ENCODE peak calls at places on chromosomes 5 and 9, in five cellular contexts. One of them, this sample, is unnamed.

GRCh38 chr5:52838306-52839015 is 50.7 kb downstream of the ITGA1 start:
- DNase-seq in midbrain: no peak
- DNase-seq in SHP77 treated with DMSO at 0.1 percent for 48 hours: no peak
- DNase-seq in activated effector memory CD4-positive, alpha-beta T cell treated with anti-CD3 and anti-CD28 coated beads, Interleukin-2, amount 50 U/mL, for 16 hours: no peak
- DNase-seq in cardiac fibroblast: peak; percentile 73
- DNase-seq in this sample: no peak

GRCh38 chr5:157998021-157998504 is 139.1 kb upstream of the CLINT1 start:
- DNase-seq in activated effector memory CD4-positive, alpha-beta T cell treated with anti-CD3 and anti-CD28 coated beads, Interleukin-2, amount 50 U/mL, for 16 hours: no peak
- DNase-seq in cardiac fibroblast: peak; percentile 60
- DNase-seq in midbrain: no peak
- DNase-seq in SHP77 treated with DMSO at 0.1 percent for 48 hours: no peak
- DNase-seq in this sample: no peak

GRCh38 chr9:69295872-69296562 is 29.0 kb upstream of the ENTREP1 start:
- DNase-seq in activated effector memory CD4-positive, alpha-beta T cell treated with anti-CD3 and anti-CD28 coated beads, Interleukin-2, amount 50 U/mL, for 16 hours: no peak
- DNase-seq in SHP77 treated with DMSO at 0.1 percent for 48 hours: no peak
- DNase-seq in cardiac fibroblast: peak; percentile 26
- DNase-seq in midbrain: no peak
- DNase-seq in this sample: no peak

GRCh38 chr5:150485770-150486401 is 22.0 kb upstream of the NDST1 start:
- DNase-seq in activated effector memory CD4-positive, alpha-beta T cell treated with anti-CD3 and anti-CD28 coated beads, Interleukin-2, amount 50 U/mL, for 16 hours: peak; percentile 68
- DNase-seq in SHP77 treated with DMSO at 0.1 percent for 48 hours: no peak
- DNase-seq in midbrain: peak; percentile 52
- DNase-seq in cardiac fibroblast: no peak
- DNase-seq in this sample: no peak

GRCh38 chr9:89739531-89740315 is 134.9 kb downstream of the GADD45G start:
- DNase-seq in activated effector memory CD4-positive, alpha-beta T cell treated with anti-CD3 and anti-CD28 coated beads, Interleukin-2, amount 50 U/mL, for 16 hours: no peak
- DNase-seq in cardiac fibroblast: no peak
- DNase-seq in midbrain: no peak
- DNase-seq in SHP77 treated with DMSO at 0.1 percent for 48 hours: no peak
- DNase-seq in this sample: no peak

GRCh38 chr5:126755593-126755992 is 21.3 kb upstream of the LMNB1 start:
- DNase-seq in activated effector memory CD4-positive, alpha-beta T cell treated with anti-CD3 and anti-CD28 coated beads, Interleukin-2, amount 50 U/mL, for 16 hours: no peak
- DNase-seq in SHP77 treated with DMSO at 0.1 percent for 48 hours: no peak
- DNase-seq in cardiac fibroblast: no peak
- DNase-seq in midbrain: no peak
- DNase-seq in this sample: no peak

GRCh38 chr9:131366745-131367401 is 27.0 kb upstream of the PRRC2B start:
- DNase-seq in midbrain: no peak
- DNase-seq in cardiac fibroblast: peak; percentile 65
- DNase-seq in SHP77 treated with DMSO at 0.1 percent for 48 hours: no peak
- DNase-seq in activated effector memory CD4-positive, alpha-beta T cell treated with anti-CD3 and anti-CD28 coated beads, Interleukin-2, amount 50 U/mL, for 16 hours: no peak
- DNase-seq in this sample: no peak

GRCh38 chr5:57291903-57292302 is 118.0 kb downstream of the GPBP1 start:
- DNase-seq in activated effector memory CD4-positive, alpha-beta T cell treated with anti-CD3 and anti-CD28 coated beads, Interleukin-2, amount 50 U/mL, for 16 hours: no peak
- DNase-seq in SHP77 treated with DMSO at 0.1 percent for 48 hours: no peak
- DNase-seq in midbrain: no peak
- DNase-seq in cardiac fibroblast: no peak
- DNase-seq in this sample: no peak

GRCh38 chr9:113523421-113524141 is 60.1 kb downstream of the RGS3 start:
- DNase-seq in cardiac fibroblast: no peak
- DNase-seq in SHP77 treated with DMSO at 0.1 percent for 48 hours: no peak
- DNase-seq in midbrain: peak; percentile 7
- DNase-seq in activated effector memory CD4-positive, alpha-beta T cell treated with anti-CD3 and anti-CD28 coated beads, Interleukin-2, amount 50 U/mL, for 16 hours: peak; percentile 89
- DNase-seq in this sample: peak; percentile 47

GRCh38 chr5:58582004-58582403 is 871 bp upstream of the RAB3C start:
- DNase-seq in cardiac fibroblast: no peak
- DNase-seq in activated effector memory CD4-positive, alpha-beta T cell treated with anti-CD3 and anti-CD28 coated beads, Interleukin-2, amount 50 U/mL, for 16 hours: no peak
- DNase-seq in midbrain: no peak
- DNase-seq in SHP77 treated with DMSO at 0.1 percent for 48 hours: peak; percentile 79
- DNase-seq in this sample: no peak

GRCh38 chr5:150622157-150622556 is 18.3 kb upstream of the SYNPO start:
- DNase-seq in activated effector memory CD4-positive, alpha-beta T cell treated with anti-CD3 and anti-CD28 coated beads, Interleukin-2, amount 50 U/mL, for 16 hours: no peak
- DNase-seq in SHP77 treated with DMSO at 0.1 percent for 48 hours: no peak
- DNase-seq in cardiac fibroblast: no peak
- DNase-seq in midbrain: no peak
- DNase-seq in this sample: no peak

GRCh38 chr9:105154723-105155191 is 89.7 kb upstream of the SLC44A1 start:
- DNase-seq in midbrain: no peak
- DNase-seq in SHP77 treated with DMSO at 0.1 percent for 48 hours: no peak
- DNase-seq in activated effector memory CD4-positive, alpha-beta T cell treated with anti-CD3 and anti-CD28 coated beads, Interleukin-2, amount 50 U/mL, for 16 hours: no peak
- DNase-seq in cardiac fibroblast: peak; percentile 76
- DNase-seq in this sample: no peak

GRCh38 chr5:113489299-113489698 is 1.0 kb upstream of the MCC start:
- DNase-seq in activated effector memory CD4-positive, alpha-beta T cell treated with anti-CD3 and anti-CD28 coated beads, Interleukin-2, amount 50 U/mL, for 16 hours: no peak
- DNase-seq in midbrain: no peak
- DNase-seq in SHP77 treated with DMSO at 0.1 percent for 48 hours: no peak
- DNase-seq in cardiac fibroblast: peak; percentile 99
- DNase-seq in this sample: no peak

GRCh38 chr9:93003552-93004407 is 54.7 kb upstream of the SUSD3 start:
- DNase-seq in activated effector memory CD4-positive, alpha-beta T cell treated with anti-CD3 and anti-CD28 coated beads, Interleukin-2, amount 50 U/mL, for 16 hours: peak; percentile 86
- DNase-seq in cardiac fibroblast: peak; percentile 59
- DNase-seq in SHP77 treated with DMSO at 0.1 percent for 48 hours: peak; percentile 88
- DNase-seq in midbrain: peak; percentile 30
- DNase-seq in this sample: no peak

GRCh38 chr5:172173771-172174170 is 14.3 kb downstream of the STK10 start:
- DNase-seq in cardiac fibroblast: peak; percentile 90
- DNase-seq in SHP77 treated with DMSO at 0.1 percent for 48 hours: no peak
- DNase-seq in activated effector memory CD4-positive, alpha-beta T cell treated with anti-CD3 and anti-CD28 coated beads, Interleukin-2, amount 50 U/mL, for 16 hours: peak; percentile 90
- DNase-seq in midbrain: no peak
- DNase-seq in this sample: no peak

GRCh38 chr5:123805300-123805699 is 293.3 kb downstream of the CSNK1G3 start:
- DNase-seq in midbrain: no peak
- DNase-seq in SHP77 treated with DMSO at 0.1 percent for 48 hours: no peak
- DNase-seq in activated effector memory CD4-positive, alpha-beta T cell treated with anti-CD3 and anti-CD28 coated beads, Interleukin-2, amount 50 U/mL, for 16 hours: no peak
- DNase-seq in cardiac fibroblast: no peak
- DNase-seq in this sample: no peak

GRCh38 chr5:154486427-154486866 is 8.4 kb upstream of the HAND1 start:
- DNase-seq in SHP77 treated with DMSO at 0.1 percent for 48 hours: no peak
- DNase-seq in activated effector memory CD4-positive, alpha-beta T cell treated with anti-CD3 and anti-CD28 coated beads, Interleukin-2, amount 50 U/mL, for 16 hours: no peak
- DNase-seq in midbrain: no peak
- DNase-seq in cardiac fibroblast: no peak
- DNase-seq in this sample: no peak

GRCh38 chr5:14925326-14925725 is 53.7 kb upstream of the ANKH start:
- DNase-seq in activated effector memory CD4-positive, alpha-beta T cell treated with anti-CD3 and anti-CD28 coated beads, Interleukin-2, amount 50 U/mL, for 16 hours: no peak
- DNase-seq in midbrain: no peak
- DNase-seq in cardiac fibroblast: no peak
- DNase-seq in SHP77 treated with DMSO at 0.1 percent for 48 hours: no peak
- DNase-seq in this sample: no peak

GRCh38 chr9:109793196-109793595 is 13.2 kb downstream of the PALM2AKAP2 start:
- DNase-seq in cardiac fibroblast: peak; percentile 86
- DNase-seq in midbrain: no peak
- DNase-seq in activated effector memory CD4-positive, alpha-beta T cell treated with anti-CD3 and anti-CD28 coated beads, Interleukin-2, amount 50 U/mL, for 16 hours: no peak
- DNase-seq in SHP77 treated with DMSO at 0.1 percent for 48 hours: no peak
- DNase-seq in this sample: no peak

GRCh38 chr5:122091942-122092600 is 14.0 kb upstream of the LOX start:
- DNase-seq in cardiac fibroblast: peak; percentile 73
- DNase-seq in SHP77 treated with DMSO at 0.1 percent for 48 hours: no peak
- DNase-seq in activated effector memory CD4-positive, alpha-beta T cell treated with anti-CD3 and anti-CD28 coated beads, Interleukin-2, amount 50 U/mL, for 16 hours: no peak
- DNase-seq in midbrain: peak; percentile 30
- DNase-seq in this sample: peak; percentile 22

GRCh38 chr9:127923771-127924170 is 6.8 kb downstream of the PIP5KL1 start:
- DNase-seq in activated effector memory CD4-positive, alpha-beta T cell treated with anti-CD3 and anti-CD28 coated beads, Interleukin-2, amount 50 U/mL, for 16 hours: no peak
- DNase-seq in cardiac fibroblast: peak; percentile 98
- DNase-seq in SHP77 treated with DMSO at 0.1 percent for 48 hours: no peak
- DNase-seq in midbrain: no peak
- DNase-seq in this sample: no peak

GRCh38 chr9:117046666-117047327 is 359.7 kb downstream of the TRIM32 start:
- DNase-seq in cardiac fibroblast: peak; percentile 3
- DNase-seq in activated effector memory CD4-positive, alpha-beta T cell treated with anti-CD3 and anti-CD28 coated beads, Interleukin-2, amount 50 U/mL, for 16 hours: no peak
- DNase-seq in SHP77 treated with DMSO at 0.1 percent for 48 hours: no peak
- DNase-seq in midbrain: no peak
- DNase-seq in this sample: no peak

This sample was measured in globus pallidus.